ENCODE peak calls at places on chromosomes 11 and 22, in nine cellular contexts. D is neural crest cell; K is cardiac fibroblast; J is RWPE1; C is GM12865; G is activated CD8-positive, alpha-beta T cell treated with anti-CD3 and anti-CD28 coated beads for 36 hours; B is body of pancreas; I is stomach; L is MM.1S. E is an unnamed sample.

GRCh38 chr11:95074806-95075563 is 8.3 kb downstream of the SRSF8 start:
- DNase-seq in D (no peak), K (peak), J (no peak), C (no peak), G (no peak), B (peak), I (peak), L (no peak), E (peak)

GRCh38 chr11:72072348-72072747 is 8.0 kb downstream of the NUMA1 start:
- DNase-seq in D (no peak), K (peak), J (peak), C (no peak), G (peak), B (no peak), I (no peak), L (peak), E (peak)

GRCh38 chr11:75450826-75451783 is 18.1 kb upstream of the KLHL35 start:
- DNase-seq in D (peak), K (no peak), J (no peak), C (peak), G (peak), B (no peak), I (no peak), L (no peak), E (no peak)

GRCh38 chr11:75344761-75345454 is 6.6 kb downstream of the ARRB1 start:
- DNase-seq in D (no peak), K (peak), J (no peak), C (no peak), G (no peak), B (no peak), I (no peak), L (no peak), E (peak)

GRCh38 chr22:47130883-47131610 is 368.6 kb downstream of the TBC1D22A start:
- DNase-seq in D (no peak), K (no peak), J (no peak), C (no peak), G (no peak), B (no peak), I (no peak), L (no peak), E (no peak)

GRCh38 chr11:114821626-114822025 is 143.3 kb downstream of the NXPE2 start:
- DNase-seq in D (no peak), K (no peak), J (no peak), C (no peak), G (no peak), B (no peak), I (no peak), L (peak), E (no peak)

GRCh38 chr11:126484266-126484665 is 128.8 kb downstream of the ST3GAL4 start:
- DNase-seq in D (no peak), K (peak), J (no peak), C (no peak), G (no peak), B (no peak), I (no peak), L (no peak), E (peak)

GRCh38 chr11:123690490-123690889 is 36.1 kb upstream of the SCN3B start:
- DNase-seq in D (no peak), K (peak), J (peak), C (no peak), G (peak), B (no peak), I (no peak), L (no peak), E (peak)

GRCh38 chr11:65380460-65381126 is 1.9 kb downstream of the SLC25A45 start:
- DNase-seq in D (no peak), K (no peak), J (no peak), C (no peak), G (no peak), B (peak), I (no peak), L (no peak), E (no peak)

GRCh38 chr22:47484960-47485571 is 722.6 kb downstream of the TBC1D22A start:
- DNase-seq in D (no peak), K (no peak), J (no peak), C (no peak), G (no peak), B (no peak), I (no peak), L (no peak), E (no peak)

GRCh38 chr11:68337399-68337835 is 25.0 kb downstream of the LRP5 start:
- DNase-seq in D (no peak), K (no peak), J (no peak), C (no peak), G (peak), B (no peak), I (no peak), L (no peak), E (no peak)

GRCh38 chr11:120925944-120926343 is 98.0 kb upstream of the TBCEL start:
- DNase-seq in D (no peak), K (no peak), J (no peak), C (peak), G (no peak), B (no peak), I (no peak), L (peak), E (no peak)

GRCh38 chr11:62601114-62601363 is 626 bp downstream of the MTA2 start:
- DNase-seq in D (no peak), K (no peak), J (no peak), C (peak), G (peak), B (peak), I (peak), L (peak), E (peak)

GRCh38 chr11:26753738-26754504 is 32.1 kb upstream of the SLC5A12 start:
- DNase-seq in D (peak), K (peak), J (peak), C (peak), G (peak), B (peak), I (peak), L (peak), E (peak)

GRCh38 chr11:120900642-120901041 is 123.3 kb upstream of the TBCEL start:
- DNase-seq in D (no peak), K (no peak), J (no peak), C (no peak), G (no peak), B (no peak), I (no peak), L (no peak), E (no peak)

GRCh38 chr22:43136255-43136654 is 6.9 kb downstream of the MCAT start:
- DNase-seq in D (peak), K (peak), J (no peak), C (peak), G (peak), B (no peak), I (peak), L (no peak), E (no peak)

GRCh38 chr11:128898580-128899344 is 7.6 kb downstream of the KCNJ5 start:
- DNase-seq in D (no peak), K (peak), J (no peak), C (no peak), G (no peak), B (peak), I (no peak), L (no peak), E (no peak)

GRCh38 chr11:134266841-134267251 is 9.3 kb upstream of the GLB1L3 start:
- DNase-seq in D (no peak), K (peak), J (peak), C (no peak), G (no peak), B (no peak), I (no peak), L (no peak), E (peak)

GRCh38 chr11:69438286-69438920 is 43.1 kb upstream of the LINC01488 start:
- DNase-seq in D (no peak), K (no peak), J (no peak), C (no peak), G (no peak), B (no peak), I (no peak), L (no peak), E (no peak)

GRCh38 chr11:2320591-2321310 is 18.9 kb downstream of the TSPAN32 start:
- DNase-seq in D (no peak), K (no peak), J (no peak), C (no peak), G (no peak), B (no peak), I (peak), L (no peak), E (no peak)

GRCh38 chr11:72222106-72222891 is 2.3 kb upstream of the INPPL1 start:
- DNase-seq in D (no peak), K (no peak), J (no peak), C (no peak), G (no peak), B (no peak), I (peak), L (no peak), E (no peak)

GRCh38 chr22:26161746-26162145 is 7.5 kb upstream of the SEZ6L start:
- DNase-seq in D (no peak), K (no peak), J (no peak), C (peak), G (no peak), B (no peak), I (no peak), L (no peak), E (no peak)

GRCh38 chr22:43798492-43798891 is 13.6 kb downstream of the EFCAB6 start:
- DNase-seq in D (no peak), K (no peak), J (no peak), C (peak), G (no peak), B (no peak), I (no peak), L (no peak), E (no peak)

GRCh38 chr22:30000566-30000965 is 79.7 kb upstream of the HORMAD2 start:
- DNase-seq in D (no peak), K (peak), J (no peak), C (no peak), G (peak), B (no peak), I (no peak), L (no peak), E (peak)

GRCh38 chr11:116701876-116702275 is 70.9 kb downstream of the BUD13 start:
- DNase-seq in D (no peak), K (no peak), J (no peak), C (no peak), G (no peak), B (no peak), I (no peak), L (no peak), E (no peak)

GRCh38 chr11:60915250-60915914 is 1.4 kb downstream of the TMEM109 start:
- DNase-seq in D (no peak), K (peak), J (peak), C (peak), G (peak), B (peak), I (peak), L (peak), E (peak)

GRCh38 chr11:67260406-67260805 is 5.9 kb upstream of the GRK2 start:
- DNase-seq in D (no peak), K (no peak), J (no peak), C (no peak), G (no peak), B (no peak), I (no peak), L (no peak), E (no peak)

GRCh38 chr22:43101306-43101705 is 9.2 kb upstream of the BIK start:
- DNase-seq in D (no peak), K (no peak), J (no peak), C (no peak), G (no peak), B (no peak), I (no peak), L (no peak), E (no peak)

GRCh38 chr22:19520566-19521305 is 3.5 kb downstream of the CLDN5 start:
- DNase-seq in D (no peak), K (no peak), J (no peak), C (no peak), G (no peak), B (no peak), I (no peak), L (no peak), E (no peak)

GRCh38 chr22:19522190-19522880 is 1.9 kb downstream of the CLDN5 start:
- DNase-seq in D (no peak), K (no peak), J (no peak), C (no peak), G (no peak), B (no peak), I (no peak), L (no peak), E (no peak)

GRCh38 chr22:19524170-19525115 is at the start of gene CLDN5:
- DNase-seq in D (no peak), K (peak), J (no peak), C (no peak), G (no peak), B (no peak), I (no peak), L (no peak), E (peak)

GRCh38 chr22:19523240-19524169 is 705 bp downstream of the CLDN5 start:
- DNase-seq in D (no peak), K (peak), J (no peak), C (peak), G (peak), B (no peak), I (no peak), L (no peak), E (peak)

GRCh38 chr22:19522881-19523239 is 1.4 kb downstream of the CLDN5 start:
- DNase-seq in D (no peak), K (no peak), J (no peak), C (no peak), G (no peak), B (no peak), I (no peak), L (no peak), E (no peak)
- TF ChIP-seq CTCF in D (no peak), K (no peak), J (no peak), C (no peak), G (no peak), B (no peak), I (no peak), L (no peak), E (no peak)

DNA sequence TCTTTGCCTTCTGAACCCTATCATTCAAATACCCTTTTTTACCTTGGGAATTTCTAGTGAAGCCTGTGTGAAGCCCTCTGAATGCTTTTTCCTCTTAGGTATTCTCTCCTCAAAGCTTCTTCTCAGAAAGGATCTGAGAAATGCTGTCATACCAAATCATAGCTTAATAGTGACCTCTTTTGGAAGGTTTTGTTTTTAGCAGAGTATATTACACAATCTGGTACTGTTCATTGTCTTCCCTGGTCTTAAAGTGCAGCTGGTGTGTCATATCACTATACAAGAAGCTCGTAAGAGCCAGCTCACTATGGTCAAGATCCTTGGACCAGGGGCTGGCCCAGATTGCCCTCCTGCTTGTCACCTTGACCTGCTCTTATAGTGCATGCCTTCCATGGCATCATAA is 204.4 kb upstream of the ANO5 start:
- DNase-seq in D (no peak), K (peak), J (no peak), C (no peak), G (no peak), B (no peak), I (no peak), L (peak), E (no peak)
- TF ChIP-seq CTCF in D (no peak), K (no peak), J (no peak), C (no peak), G (no peak), B (no peak), I (no peak), L (peak), E (no peak)

DNA sequence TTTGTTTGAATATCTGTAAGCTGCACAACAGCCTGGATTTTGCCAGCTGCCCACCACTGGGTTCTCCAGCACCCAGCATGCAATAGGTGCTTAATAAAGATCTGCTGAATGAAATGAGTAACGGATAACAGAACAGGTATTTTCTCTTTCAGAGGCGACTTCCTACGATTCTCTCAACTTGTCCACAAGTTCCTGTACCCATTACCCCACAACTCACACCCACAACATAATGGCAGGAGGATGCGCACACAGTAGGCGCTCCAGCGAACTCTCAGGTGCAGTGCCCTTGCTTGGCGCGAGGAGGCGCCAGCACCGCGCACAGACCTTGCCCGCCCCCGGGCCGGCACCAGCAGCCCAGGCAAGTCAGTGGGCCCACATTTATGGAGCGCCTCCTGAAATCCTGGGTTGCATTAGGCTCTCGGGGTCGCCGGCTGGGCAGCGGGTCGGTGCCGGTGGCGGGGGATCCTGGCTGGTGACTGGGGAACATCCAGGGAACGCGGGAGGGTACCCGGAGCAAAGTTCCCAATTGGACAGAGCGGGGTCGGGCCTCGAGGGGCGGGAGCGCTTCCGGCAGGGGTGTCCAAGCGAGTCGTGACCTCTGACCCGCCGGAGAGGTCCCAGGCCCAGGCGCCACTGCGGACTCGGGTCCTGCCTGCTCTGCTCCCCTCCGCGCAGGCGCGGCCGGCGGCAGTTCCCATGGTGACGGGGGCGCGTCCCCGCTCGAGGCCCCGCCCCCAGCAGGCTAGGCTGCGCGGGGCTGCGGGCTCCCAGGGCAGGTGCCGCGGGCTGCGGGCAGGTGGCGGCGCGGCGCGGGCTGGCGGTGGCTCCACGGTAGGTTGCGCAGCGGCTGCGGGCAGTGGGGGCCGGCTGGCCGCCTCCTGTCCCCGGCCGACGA is at the start of gene KIAA1671:
- DNase-seq in D (peak), K (peak), J (peak), C (peak), G (peak), B (peak), I (peak), L (peak), E (peak)
- TF ChIP-seq CTCF in D (peak), K (peak), J (peak), C (peak), G (peak), B (peak), I (no peak), L (peak), E (peak)

GRCh38 chr11:99162819-99163218 is 142.1 kb downstream of the CNTN5 start:
- DNase-seq in D (no peak), K (no peak), J (no peak), C (no peak), G (no peak), B (no peak), I (no peak), L (peak), E (no peak)

GRCh38 chr11:99160447-99160846 is 139.7 kb downstream of the CNTN5 start:
- DNase-seq in D (no peak), K (no peak), J (no peak), C (no peak), G (no peak), B (no peak), I (no peak), L (peak), E (no peak)
- TF ChIP-seq CTCF in D (no peak), K (no peak), J (no peak), C (no peak), G (no peak), B (no peak), I (no peak), L (peak), E (no peak)

GRCh38 chr22:27257987-27258386 is 543.6 kb downstream of the MN1 start:
- DNase-seq in D (no peak), K (no peak), J (no peak), C (no peak), G (no peak), B (no peak), I (no peak), L (no peak), E (no peak)
- TF ChIP-seq CTCF in D (no peak), K (no peak), J (no peak), C (no peak), G (no peak), B (no peak), I (no peak), L (no peak), E (no peak)

DNA sequence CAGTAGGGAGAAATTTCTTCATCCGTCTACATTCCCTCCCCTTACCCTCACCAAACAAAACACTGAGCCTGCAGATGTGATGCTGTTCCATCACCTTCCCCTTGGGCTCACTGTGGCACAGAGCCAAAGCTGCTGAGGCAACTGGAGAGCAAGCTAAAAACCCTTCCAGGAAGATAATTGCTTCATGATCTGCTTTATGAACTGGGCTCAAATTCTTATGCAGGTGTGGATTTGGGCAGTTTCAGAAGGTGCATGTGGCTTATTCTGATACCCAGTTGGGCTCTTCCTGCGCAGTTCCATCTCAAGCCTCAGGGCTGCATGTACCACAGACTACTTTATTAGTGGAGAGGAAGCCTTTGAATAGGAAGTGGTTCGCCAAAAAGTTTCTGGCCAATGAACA is 58.3 kb downstream of the AAMDC start:
- DNase-seq in D (no peak), K (peak), J (no peak), C (peak), G (no peak), B (peak), I (no peak), L (peak), E (no peak)
- TF ChIP-seq CTCF in D (no peak), K (peak), J (no peak), C (no peak), G (no peak), B (no peak), I (no peak), L (peak), E (no peak)

DNA sequence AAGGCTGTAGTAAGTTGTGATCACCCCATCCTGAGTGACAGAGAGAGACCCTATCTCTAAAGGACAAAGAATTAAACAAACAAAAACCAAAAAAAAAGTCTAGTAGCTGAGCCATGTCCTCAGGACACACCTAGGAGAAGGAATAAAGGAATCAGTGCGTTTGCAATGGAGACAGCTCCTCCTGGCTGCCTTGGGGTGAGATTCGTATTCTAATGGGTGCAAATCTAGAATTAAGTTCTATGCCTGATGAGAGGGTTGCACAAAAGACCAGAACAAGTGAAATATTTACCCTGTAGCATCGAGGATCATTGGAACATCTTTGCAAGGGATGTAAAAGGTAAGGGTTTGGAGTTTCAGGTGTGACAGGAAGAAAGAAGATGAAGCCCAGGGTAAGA is 70.3 kb upstream of the BMAL1 start:
- DNase-seq in D (no peak), K (no peak), J (no peak), C (no peak), G (no peak), B (no peak), I (no peak), L (no peak), E (no peak)
- TF ChIP-seq CTCF in D (no peak), K (peak), J (no peak), C (no peak), G (no peak), B (no peak), I (no peak), L (no peak), E (no peak)

DNA sequence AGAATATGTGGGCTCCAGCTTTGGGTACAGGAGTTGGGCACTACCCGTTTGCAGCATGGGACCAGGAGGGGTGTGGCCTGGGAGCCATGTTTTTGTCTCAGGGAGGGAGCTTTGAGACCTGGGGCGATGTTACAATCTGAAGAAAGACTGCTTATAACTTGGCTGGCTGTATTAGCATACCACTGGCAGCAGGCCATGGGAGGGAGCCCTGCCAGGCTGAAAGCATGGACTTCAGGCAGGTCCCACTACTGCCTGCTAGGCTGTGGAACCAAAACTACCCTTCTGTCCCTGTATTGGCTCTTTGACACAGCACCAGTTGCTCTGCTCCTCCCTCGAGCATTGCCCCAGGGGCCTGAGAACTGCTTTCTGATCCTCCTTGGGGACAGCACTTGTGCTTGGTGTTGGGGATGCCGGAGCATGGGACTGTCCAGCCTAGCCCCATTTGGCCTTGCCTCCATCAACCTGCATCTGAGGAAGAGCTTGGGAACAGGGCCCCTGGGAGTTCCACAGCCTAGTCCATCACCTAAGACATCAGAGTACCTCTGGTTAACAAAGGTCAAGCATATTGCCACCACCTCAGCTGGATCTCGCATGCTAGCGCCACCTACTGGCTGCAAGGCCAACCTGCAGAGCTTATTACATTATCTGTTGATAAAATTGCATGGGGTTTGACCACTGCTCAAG is 217.4 kb downstream of the SBF2 start:
- DNase-seq in D (peak), K (peak), J (peak), C (peak), G (peak), B (peak), I (peak), L (peak), E (no peak)
- TF ChIP-seq CTCF in D (peak), K (peak), J (peak), C (peak), G (peak), B (no peak), I (no peak), L (peak), E (peak)

E was measured in foreskin fibroblast.